ENCODE peak calls at places on chromosomes 7 and 10, in five cellular contexts. R is GM12878, S is HL-60, E is hepatocyte, Q is pancreas. G is an unnamed sample. For H3K27me3, the result is how much of the 10 kb centered on the place peaks cover.

GRCh38 chr10:95264227-95265051 is 26.4 kb downstream of the PDLIM1 start:
- DNase-seq in R (no peak), S (no peak), E (no peak), Q (no peak), G (no peak)

GRCh38 chr10:97708976-97709745 is 4.4 kb upstream of the MARVELD1 start:
- DNase-seq in R (no peak), S (no peak), E (peak), Q (peak), G (no peak)

GRCh38 chr10:20993387-20994170 is 96.5 kb upstream of the NEBL start:
- DNase-seq in R (no peak), S (no peak), E (no peak), Q (no peak), G (no peak)

GRCh38 chr10:29960261-29960660 is 99.1 kb downstream of the JCAD start:
- DNase-seq in R (no peak), S (no peak), E (no peak), Q (no peak), G (no peak)

GRCh38 chr7:30656611-30657010 is 25.6 kb downstream of the CRHR2 start:
- DNase-seq in R (no peak), S (no peak), E (no peak), Q (no peak), G (no peak)

GRCh38 chr10:14423111-14423744 is 92.5 kb upstream of the FRMD4A start:
- DNase-seq in R (no peak), S (no peak), E (no peak), Q (peak), G (no peak)

GRCh38 chr7:44138698-44139097 is 2.4 kb downstream of the MYL7 start:
- DNase-seq in R (no peak), S (no peak), E (no peak), Q (no peak), G (no peak)

GRCh38 chr10:121741246-121741645 is 143.0 kb upstream of the FGFR2 start:
- DNase-seq in R (no peak), S (no peak), E (no peak), Q (no peak), G (no peak)

GRCh38 chr10:130782467-130782866 is 529.1 kb downstream of the TCERG1L start:
- DNase-seq in R (no peak), S (no peak), E (no peak), Q (no peak), G (no peak)

GRCh38 chr7:92244803-92245486 is 769 bp downstream of the KRIT1 start:
- DNase-seq in R (no peak), S (peak), E (no peak), Q (no peak), G (no peak)

GRCh38 chr10:24952146-24952700 is at the start of gene PRTFDC1:
- DNase-seq in R (no peak), S (no peak), E (peak), Q (peak), G (no peak)

GRCh38 chr10:77608281-77608680 is 29.3 kb downstream of the KCNMA1 start:
- DNase-seq in R (no peak), S (no peak), E (no peak), Q (no peak), G (no peak)

GRCh38 chr10:62869958-62870357 is 53.8 kb upstream of the EGR2 start:
- DNase-seq in R (no peak), S (no peak), E (no peak), Q (no peak), G (no peak)

GRCh38 chr7:55534262-55534915 is 37.9 kb downstream of the VOPP1 start:
- DNase-seq in R (peak), S (peak), E (no peak), Q (no peak), G (no peak)

GRCh38 chr7:40763319-40764287 is 628.8 kb downstream of the SUGCT start:
- DNase-seq in R (no peak), S (no peak), E (no peak), Q (no peak), G (no peak)

GRCh38 chr10:71342850-71343773 is 24.1 kb downstream of the SLC29A3 start:
- DNase-seq in R (no peak), S (peak), E (peak), Q (no peak), G (no peak)

GRCh38 chr7:49287653-49288052 is 363.3 kb downstream of the CDC14C start:
- DNase-seq in R (no peak), S (no peak), E (no peak), Q (no peak), G (no peak)

GRCh38 chr10:15719899-15720634 is at the start of gene ITGA8:
- DNase-seq in R (no peak), S (no peak), E (peak), Q (no peak), G (no peak)

GRCh38 chr10:96496281-96496925 is 17.3 kb downstream of the TLL2 start:
- DNase-seq in R (no peak), S (no peak), E (peak), Q (no peak), G (no peak)

GRCh38 chr10:5940807-5941218 is 36.5 kb downstream of the IL15RA start:
- DNase-seq in R (no peak), S (no peak), E (no peak), Q (no peak), G (no peak)

GRCh38 chr7:15709978-15710377 is 23.5 kb upstream of the MEOX2 start:
- DNase-seq in R (no peak), S (no peak), E (no peak), Q (no peak), G (no peak)

GRCh38 chr7:142906643-142907042 is 21.1 kb upstream of the TRPV6 start:
- DNase-seq in R (no peak), S (no peak), E (no peak), Q (no peak), G (no peak)

GRCh38 chr7:84195295-84196006 is 862 bp upstream of the SEMA3A start:
- DNase-seq in R (no peak), S (no peak), E (no peak), Q (no peak), G (no peak)

GRCh38 chr10:69618746-69619145 is 11.3 kb upstream of the FAM241B start:
- DNase-seq in R (no peak), S (no peak), E (no peak), Q (no peak), G (no peak)

GRCh38 chr10:103545366-103545765 is 51.9 kb downstream of the NEURL1 start:
- DNase-seq in R (no peak), S (no peak), E (peak), Q (no peak), G (no peak)
- H3K27me3 ChIP-seq in R (under half), S (under half), E (under half), Q (under half), G (under half)

GRCh38 chr10:50554381-50554994 is 69.3 kb downstream of the SGMS1 start:
- DNase-seq in R (no peak), S (no peak), E (no peak), Q (no peak), G (no peak)

GRCh38 chr10:50552308-50552707 is 71.4 kb downstream of the SGMS1 start:
- DNase-seq in R (no peak), S (no peak), E (no peak), Q (no peak), G (no peak)

GRCh38 chr10:50554995-50555568 is 68.7 kb downstream of the SGMS1 start:
- DNase-seq in R (no peak), S (no peak), E (no peak), Q (no peak), G (no peak)

GRCh38 chr10:50551894-50552293 is 71.9 kb downstream of the SGMS1 start:
- DNase-seq in R (no peak), S (no peak), E (no peak), Q (no peak), G (no peak)

GRCh38 chr10:50552771-50553535 is 70.8 kb downstream of the SGMS1 start:
- DNase-seq in R (no peak), S (no peak), E (peak), Q (no peak), G (no peak)
- TF ChIP-seq CTCF in R (peak), S (no peak), E (peak), Q (no peak), G (peak)

DNA sequence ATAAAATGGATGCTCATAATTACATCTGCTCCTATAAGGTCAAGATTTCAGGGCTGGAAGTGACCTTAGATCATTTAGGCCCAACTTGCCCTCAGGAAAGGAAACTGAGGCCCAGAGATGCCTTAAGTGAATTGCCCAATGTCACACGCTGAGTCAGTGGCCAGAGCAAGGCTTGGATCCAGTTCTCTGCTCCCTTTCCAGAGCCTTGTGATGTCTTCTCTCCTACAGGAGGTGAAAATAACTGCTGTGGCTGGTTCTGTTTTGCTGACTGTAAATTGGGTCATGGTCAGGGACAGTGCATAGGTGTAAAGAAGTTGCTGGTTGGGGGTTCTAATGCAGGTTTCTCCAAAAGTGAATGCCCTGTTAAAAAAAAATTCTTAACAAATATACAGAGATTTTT is 91.3 kb downstream of the TCF7L2 start:
- DNase-seq in R (no peak), S (no peak), E (no peak), Q (no peak), G (no peak)
- H3K27me3 ChIP-seq in R (under half), S (under half), E (under half), Q (under half), G (under half)

DNA sequence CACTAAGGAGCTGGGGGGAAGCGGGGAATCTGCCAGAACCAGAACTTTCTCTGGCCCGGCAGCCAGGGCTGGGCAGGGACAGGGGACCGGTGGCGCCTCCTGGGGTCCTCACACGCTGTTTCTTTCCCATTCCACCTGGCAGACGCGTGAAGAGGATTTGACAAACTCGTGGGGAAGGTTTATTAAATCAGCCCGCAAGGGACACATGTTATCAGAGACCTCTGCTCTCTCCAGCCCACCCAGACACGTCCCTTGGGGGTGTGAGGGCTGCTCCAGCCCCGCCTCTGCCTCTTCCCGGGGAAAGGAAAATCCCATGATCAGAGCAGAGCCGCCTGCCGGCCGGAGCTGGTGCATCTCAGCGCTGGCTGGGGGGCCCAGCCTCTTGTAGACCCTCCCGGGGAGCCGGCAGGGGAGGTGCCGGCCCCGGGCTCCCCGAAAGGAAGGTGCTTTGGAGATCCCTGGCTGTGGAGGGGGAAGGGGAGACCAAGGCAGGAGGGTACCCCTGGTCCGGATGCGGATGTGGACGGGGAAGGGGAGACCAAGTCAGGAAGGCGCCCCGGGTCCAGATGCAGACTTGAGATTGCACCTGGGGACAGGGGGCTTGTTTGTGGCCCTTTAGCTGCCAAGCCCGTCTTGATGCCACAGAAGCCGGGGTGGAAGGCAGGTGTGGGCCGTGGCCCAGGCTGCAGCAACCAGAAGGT is 142.8 kb downstream of the ELFN1 start:
- DNase-seq in R (no peak), S (no peak), E (no peak), Q (no peak), G (no peak)
- TF ChIP-seq CTCF in R (no peak), S (no peak), E (no peak), Q (no peak), G (no peak)

G was measured in kidney epithelial cell.